ENCODE peak calls at places on chromosomes 12 and 14, in seven cellular contexts. J is MM.1S; S is CD4-positive, alpha-beta T cell; A is IMR-90; E is lower lobe of right lung; G is WERI-Rb-1; R is substantia nigra. K is an unnamed sample.

GRCh38 chr14:77133718-77134338 is 7.8 kb downstream of the ZDHHC22 start:
- DNase-seq in J (peak; percentile 60), S (peak; percentile 27), A (peak; percentile 61), E (peak; percentile 53), G (no peak), R (no peak), K (no peak)

GRCh38 chr14:88825078-88825458 is 617 bp downstream of the TTC8 start:
- DNase-seq in J (no peak), S (no peak), A (peak; percentile 23), E (no peak), G (no peak), R (no peak), K (no peak)

GRCh38 chr14:77681196-77682157 is 26.3 kb downstream of the ALKBH1 start:
- DNase-seq in J (no peak), S (no peak), A (peak; percentile 25), E (no peak), G (no peak), R (no peak), K (no peak)

GRCh38 chr12:85814116-85814515 is 22.1 kb downstream of the RASSF9 start:
- DNase-seq in J (no peak), S (no peak), A (no peak), E (no peak), G (no peak), R (no peak), K (no peak)

GRCh38 chr14:92610849-92611271 is 97.3 kb downstream of the RIN3 start:
- DNase-seq in J (no peak), S (no peak), A (no peak), E (no peak), G (no peak), R (no peak), K (no peak)

GRCh38 chr14:49975799-49976198 is 82.9 kb downstream of the ARF6 start:
- DNase-seq in J (no peak), S (no peak), A (no peak), E (no peak), G (no peak), R (no peak), K (no peak)

GRCh38 chr12:116241157-116241772 is 36.2 kb downstream of the MED13L start:
- DNase-seq in J (no peak), S (no peak), A (no peak), E (no peak), G (no peak), R (no peak), K (no peak)

GRCh38 chr14:61480704-61481285 is 159.4 kb downstream of the PRKCH start:
- DNase-seq in J (no peak), S (no peak), A (no peak), E (no peak), G (no peak), R (no peak), K (no peak)

GRCh38 chr14:21852061-21852664 is 178.5 kb upstream of the OR4E1 start:
- DNase-seq in J (peak; percentile 61), S (peak; percentile 70), A (peak; percentile 20), E (no peak), G (peak; percentile 19), R (peak; percentile 37), K (peak; percentile 71)

GRCh38 chr12:130831246-130831645 is 7.8 kb downstream of the STX2 start:
- DNase-seq in J (no peak), S (no peak), A (no peak), E (no peak), G (peak; percentile 42), R (no peak), K (no peak)

GRCh38 chr12:67269632-67270578 is 747 bp downstream of the CAND1 start:
- DNase-seq in J (peak; percentile 56), S (peak; percentile 29), A (no peak), E (peak; percentile 63), G (peak; percentile 64), R (peak; percentile 71), K (peak; percentile 24)

GRCh38 chr12:128445728-128446127 is 178.8 kb downstream of the TMEM132C start:
- DNase-seq in J (no peak), S (no peak), A (no peak), E (no peak), G (no peak), R (no peak), K (no peak)

GRCh38 chr14:100019156-100019882 is 45.9 kb upstream of the EVL start:
- DNase-seq in J (no peak), S (no peak), A (peak; percentile 75), E (no peak), G (peak; percentile 82), R (peak; percentile 20), K (no peak)

GRCh38 chr12:104360988-104361707 is 57.6 kb downstream of the EID3 start:
- DNase-seq in J (no peak), S (no peak), A (peak; percentile 33), E (no peak), G (no peak), R (no peak), K (no peak)

DNA sequence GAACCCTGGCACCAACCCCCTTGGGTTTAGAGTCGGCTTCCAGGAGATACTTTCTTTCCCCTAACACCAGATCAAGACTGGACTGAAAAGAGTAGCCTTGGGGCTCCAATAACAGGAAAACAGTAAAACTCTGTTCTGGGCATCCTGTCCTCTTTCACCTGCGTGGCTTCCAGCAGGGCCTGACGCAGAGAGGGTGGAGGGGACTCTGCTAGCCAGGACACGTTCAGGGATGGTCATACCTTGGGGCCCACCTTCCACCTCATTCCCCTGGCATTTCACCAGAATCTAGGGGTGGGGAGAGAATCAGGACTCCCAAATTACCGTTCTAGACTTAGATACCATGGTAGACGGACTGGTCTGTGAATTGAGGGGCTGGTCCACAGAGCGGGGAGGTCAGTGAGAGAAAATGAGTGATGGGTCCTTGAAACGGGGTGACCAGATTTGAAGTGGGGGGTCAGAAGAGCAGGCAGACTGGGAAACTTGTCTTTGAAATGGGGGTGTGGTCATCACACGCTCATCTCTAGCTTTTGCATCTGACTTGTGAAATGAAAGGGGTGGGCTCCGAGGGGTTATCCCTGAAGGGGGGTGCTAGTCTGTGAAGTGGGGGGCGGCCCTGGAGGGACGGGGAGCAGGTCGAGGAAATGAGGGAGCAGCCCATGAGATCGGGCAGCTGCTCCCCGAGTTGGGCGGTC is 873 bp downstream of the PXN start:
- DNase-seq in J (no peak), S (no peak), A (no peak), E (no peak), G (no peak), R (no peak), K (no peak)
- H3K27ac ChIP-seq in J (no peak overlapping the region), S (peak overlapping the region; percentile 83), A (peak overlapping the region; percentile 97), E (peak overlapping the region; percentile 91), G (no peak overlapping the region), R (peak overlapping the region; percentile 74), K (peak overlapping the region; percentile 71)

GRCh38 chr14:98792171-98792570 is 479.8 kb downstream of the BCL11B start:
- DNase-seq in J (no peak), S (no peak), A (no peak), E (no peak), G (no peak), R (no peak), K (no peak)
- H3K27ac ChIP-seq in J (no peak overlapping the region), S (no peak overlapping the region), A (no peak overlapping the region), E (no peak overlapping the region), G (no peak overlapping the region), R (no peak overlapping the region), K (no peak overlapping the region)

GRCh38 chr14:74710477-74710876 is 2.4 kb downstream of the AREL1 start:
- DNase-seq in J (no peak), S (no peak), A (no peak), E (no peak), G (no peak), R (no peak), K (no peak)
- H3K27ac ChIP-seq in J (no peak overlapping the region), S (no peak overlapping the region), A (no peak overlapping the region), E (no peak overlapping the region), G (no peak overlapping the region), R (no peak overlapping the region), K (no peak overlapping the region)

GRCh38 chr12:53995311-53996187 is 4.4 kb upstream of the HOXC9 start:
- DNase-seq in J (no peak), S (no peak), A (no peak), E (no peak), G (no peak), R (no peak), K (no peak)

GRCh38 chr12:53994268-53994690 is 5.7 kb upstream of the HOXC9 start:
- DNase-seq in J (no peak), S (no peak), A (no peak), E (no peak), G (no peak), R (no peak), K (no peak)

GRCh38 chr12:53994691-53995310 is 5.2 kb upstream of the HOXC9 start:
- DNase-seq in J (no peak), S (no peak), A (no peak), E (no peak), G (no peak), R (no peak), K (no peak)

GRCh38 chr12:53992377-53992776 is 7.4 kb downstream of the HOXC10 start:
- DNase-seq in J (no peak), S (no peak), A (no peak), E (no peak), G (no peak), R (no peak), K (no peak)

GRCh38 chr12:53993397-53994267 is 6.3 kb upstream of the HOXC9 start:
- DNase-seq in J (no peak), S (no peak), A (no peak), E (no peak), G (no peak), R (no peak), K (no peak)
- H3K27ac ChIP-seq in J (no peak overlapping the region), S (no peak overlapping the region), A (no peak overlapping the region), E (no peak overlapping the region), G (no peak overlapping the region), R (no peak overlapping the region), K (no peak overlapping the region)

GRCh38 chr14:37695836-37696235 is 100.4 kb downstream of the TTC6 start:
- DNase-seq in J (no peak), S (no peak), A (peak; percentile 48), E (no peak), G (no peak), R (no peak), K (no peak)
- H3K27ac ChIP-seq in J (no peak overlapping the region), S (no peak overlapping the region), A (no peak overlapping the region), E (no peak overlapping the region), G (no peak overlapping the region), R (no peak overlapping the region), K (no peak overlapping the region)

DNA sequence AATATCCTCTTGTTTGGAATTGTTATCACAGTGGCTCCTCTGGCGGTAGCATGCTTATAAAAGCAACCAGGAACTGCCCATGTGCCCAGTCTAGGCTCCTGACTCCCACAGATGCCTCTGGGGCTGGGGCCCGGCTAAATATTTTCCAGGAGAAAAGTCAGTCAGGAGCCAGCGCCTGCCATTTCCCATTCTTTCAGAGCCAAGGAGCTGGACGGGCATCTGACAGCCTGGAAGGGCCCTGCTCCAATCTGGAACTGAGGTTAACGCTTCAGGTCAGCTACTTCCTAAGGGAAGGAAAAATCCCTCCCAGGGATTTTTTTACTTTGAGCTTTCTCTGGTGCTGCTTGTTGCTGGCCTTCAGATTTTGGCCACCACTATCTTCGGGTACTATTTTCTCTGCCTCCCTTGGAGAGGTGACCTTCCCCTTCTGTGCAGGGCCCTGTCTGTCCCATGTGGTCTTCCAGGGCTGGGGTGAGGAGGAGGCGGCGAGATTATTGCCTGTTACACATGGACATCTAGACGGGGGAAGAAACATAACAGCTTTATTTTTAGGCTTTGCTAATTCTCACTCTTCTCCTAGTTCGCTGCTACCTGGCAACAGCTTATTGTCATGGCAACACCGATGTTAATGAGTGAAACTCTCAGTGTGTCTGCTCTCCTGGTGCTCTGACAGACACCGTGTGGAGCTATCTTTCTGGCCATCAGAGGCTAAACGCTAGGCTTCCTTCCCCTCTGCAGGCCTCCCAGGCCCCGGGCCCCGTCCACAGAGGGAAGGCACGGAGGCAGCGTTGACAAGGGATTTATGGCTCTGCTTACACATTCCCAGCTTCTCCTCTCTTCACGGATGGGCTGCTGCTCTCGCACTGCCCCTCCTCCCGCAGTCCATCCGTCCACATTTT is 160.4 kb downstream of the CACNA1C start:
- DNase-seq in J (peak; percentile 10), S (no peak), A (no peak), E (no peak), G (peak; percentile 31), R (peak; percentile 15), K (no peak)
- H3K27ac ChIP-seq in J (no peak overlapping the region), S (no peak overlapping the region), A (no peak overlapping the region), E (no peak overlapping the region), G (no peak overlapping the region), R (no peak overlapping the region), K (no peak overlapping the region)